ENCODE peak calls at places on chromosome 22, in ten cellular contexts. H is Peyer's patch; Y is endodermal cell; L is GM23248; X is CD4-positive, alpha-beta memory T cell; O is astrocyte; Z is naive thymus-derived CD4-positive, alpha-beta T cell; D is tibial artery; C is CD8-positive, alpha-beta T cell; V is neuronal stem cell. U is an unnamed sample. For H3K27me3 and H3K4me1, the result is how much of the 10 kb centered on the place peaks cover.

GRCh38 chr22:33111491-33111890 is 53.3 kb upstream of the SYN3 start:
- DNase-seq in H (no peak), Y (no peak), L (peak), X (no peak), O (no peak), Z (no peak), D (no peak), C (no peak), V (no peak), U (no peak)

GRCh38 chr22:47290706-47291430 is 528.4 kb downstream of the TBC1D22A start:
- DNase-seq in H (peak), Y (no peak), L (no peak), X (no peak), O (no peak), Z (no peak), D (peak), C (no peak), V (no peak), U (no peak)

GRCh38 chr22:26679003-26679629 is 21.7 kb downstream of the MIAT start:
- DNase-seq in H (peak), Y (peak), L (peak), X (peak), O (peak), Z (peak), D (peak), C (peak), V (peak), U (peak)

GRCh38 chr22:44220727-44221680 is 40.3 kb downstream of the PARVG start:
- DNase-seq in H (no peak), Y (peak), L (no peak), X (no peak), O (no peak), Z (no peak), D (no peak), C (no peak), V (no peak), U (no peak)

GRCh38 chr22:45129703-45130524 is 33.8 kb upstream of the NUP50 start:
- DNase-seq in H (no peak), Y (no peak), L (no peak), X (peak), O (no peak), Z (no peak), D (no peak), C (no peak), V (no peak), U (no peak)

GRCh38 chr22:33680632-33681031 is 239.6 kb downstream of the LARGE1 start:
- DNase-seq in H (no peak), Y (no peak), L (no peak), X (no peak), O (no peak), Z (no peak), D (no peak), C (no peak), V (no peak), U (no peak)

GRCh38 chr22:41524809-41525449 is 19.3 kb downstream of the POLR3H start:
- DNase-seq in H (no peak), Y (peak), L (no peak), X (peak), O (no peak), Z (peak), D (peak), C (peak), V (no peak), U (peak)

GRCh38 chr22:39979458-39979857 is 15.3 kb upstream of the FAM83F start:
- DNase-seq in H (no peak), Y (no peak), L (no peak), X (no peak), O (no peak), Z (no peak), D (no peak), C (no peak), V (no peak), U (no peak)

GRCh38 chr22:50670914-50671538 is 1.6 kb upstream of the SHANK3 start:
- DNase-seq in H (peak), Y (peak), L (no peak), X (no peak), O (no peak), Z (no peak), D (no peak), C (no peak), V (no peak), U (no peak)

GRCh38 chr22:50672041-50672440 is 582 bp upstream of the SHANK3 start:
- DNase-seq in H (peak), Y (peak), L (no peak), X (no peak), O (no peak), Z (no peak), D (no peak), C (no peak), V (no peak), U (no peak)

GRCh38 chr22:50670513-50670912 is 2.1 kb upstream of the SHANK3 start:
- DNase-seq in H (no peak), Y (no peak), L (no peak), X (no peak), O (no peak), Z (no peak), D (no peak), C (no peak), V (no peak), U (no peak)

GRCh38 chr22:50672471-50673230 is at the start of gene SHANK3:
- DNase-seq in H (peak), Y (peak), L (no peak), X (no peak), O (no peak), Z (no peak), D (no peak), C (no peak), V (no peak), U (no peak)

GRCh38 chr22:50671641-50672040 is 982 bp upstream of the SHANK3 start:
- DNase-seq in H (no peak), Y (no peak), L (peak), X (no peak), O (no peak), Z (no peak), D (no peak), C (peak), V (no peak), U (no peak)
- H3K27me3 ChIP-seq in H (under half), Y (under half), L (under half), X (under half), O (under half), Z (under half), D (half or more), C (under half), V (under half), U (under half)

DNA sequence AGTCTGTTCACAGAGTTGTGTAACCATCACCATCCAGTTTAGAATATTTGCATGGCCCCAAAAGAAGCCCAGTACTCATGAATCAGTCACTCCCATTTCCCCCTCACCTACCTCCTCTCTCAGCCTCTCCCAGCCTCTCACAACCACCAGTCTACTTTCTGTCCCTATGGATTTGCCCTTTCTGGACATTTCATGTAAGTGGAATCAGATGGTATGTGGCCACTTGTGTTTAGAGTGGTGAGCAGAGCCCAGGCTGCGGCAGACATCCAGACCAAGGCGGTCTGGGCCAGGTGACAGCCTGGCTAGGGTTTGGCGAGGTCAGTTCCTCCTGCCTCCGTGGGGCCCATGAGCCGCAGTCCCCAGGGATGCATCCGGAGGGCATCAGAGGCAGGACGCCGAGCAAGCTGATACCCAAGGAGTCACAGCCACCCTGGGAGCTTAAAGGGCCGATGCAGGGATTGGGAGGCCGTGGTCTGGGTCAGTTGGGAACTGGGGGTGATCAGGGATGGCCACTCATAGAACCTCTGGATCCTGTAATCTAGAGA is 53.3 kb upstream of the CLDN5 start:
- DNase-seq in H (no peak), Y (no peak), L (no peak), X (no peak), O (no peak), Z (no peak), D (no peak), C (no peak), V (no peak), U (no peak)
- H3K4me3 ChIP-seq in H (no peak), Y (no peak), L (no peak), X (no peak), O (no peak), Z (no peak), D (no peak), C (no peak), V (no peak), U (no peak)

GRCh38 chr22:46153930-46154329 is 3.6 kb downstream of the PPARA start:
- DNase-seq in H (no peak), Y (no peak), L (no peak), X (no peak), O (no peak), Z (no peak), D (no peak), C (no peak), V (no peak), U (no peak)

GRCh38 chr22:46150615-46151423 is 493 bp downstream of the PPARA start:
- DNase-seq in H (peak), Y (peak), L (peak), X (peak), O (no peak), Z (peak), D (peak), C (peak), V (peak), U (peak)

GRCh38 chr22:46159777-46160176 is 9.5 kb downstream of the PPARA start:
- DNase-seq in H (no peak), Y (no peak), L (no peak), X (no peak), O (peak), Z (no peak), D (no peak), C (no peak), V (no peak), U (no peak)

GRCh38 chr22:46159212-46159611 is 8.9 kb downstream of the PPARA start:
- DNase-seq in H (no peak), Y (no peak), L (no peak), X (no peak), O (no peak), Z (no peak), D (no peak), C (no peak), V (no peak), U (no peak)

DNA sequence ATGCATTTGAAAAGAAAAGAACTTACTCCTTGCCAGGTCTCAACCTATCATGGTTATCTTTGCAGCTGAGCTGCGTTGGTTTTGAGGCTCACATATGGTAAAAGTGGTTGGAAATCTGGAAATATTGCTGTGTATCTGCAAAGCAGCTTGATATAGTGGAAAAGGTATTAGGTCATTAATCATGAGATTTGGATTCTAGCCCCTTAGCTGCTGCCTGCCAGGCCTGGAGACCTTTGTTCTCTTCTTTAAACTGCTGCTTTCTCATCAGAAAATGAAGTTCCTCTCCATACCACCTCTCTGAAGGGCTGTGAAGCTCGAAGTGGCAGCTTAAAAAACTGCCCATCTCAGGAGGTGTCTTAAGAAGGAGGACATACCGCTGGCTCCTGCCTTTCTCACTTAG is 5.7 kb downstream of the PPARA start:
- DNase-seq in H (no peak), Y (no peak), L (no peak), X (no peak), O (no peak), Z (no peak), D (no peak), C (no peak), V (no peak), U (no peak)
- H3K4me1 ChIP-seq in H (under half), Y (under half), L (under half), X (under half), O (under half), Z (under half), D (under half), C (under half), V (under half), U (under half)

GRCh38 chr22:17118342-17118741 is 2.8 kb downstream of the TMEM121B start:
- DNase-seq in H (no peak), Y (no peak), L (no peak), X (no peak), O (no peak), Z (no peak), D (no peak), C (no peak), V (no peak), U (no peak)
- H3K27me3 ChIP-seq in H (under half), Y (under half), L (under half), X (under half), O (under half), Z (under half), D (under half), C (under half), V (under half), U (under half)